ENCODE peak calls at places on chromosome 18, in ten cellular contexts. One of them, this sample, is unnamed.

GRCh38 chr18:67511840-67512239 is 4.7 kb downstream of the DSEL start:
- DNase-seq in colonic mucosa: no peak
- DNase-seq in body of pancreas: no peak
- DNase-seq in mammary epithelial cell: no peak
- DNase-seq in H9: no peak
- DNase-seq in adrenal gland: no peak
- DNase-seq in A549: no peak
- DNase-seq in sigmoid colon: no peak
- DNase-seq in astrocyte: no peak
- DNase-seq in adipocyte: no peak
- DNase-seq in this sample: no peak

GRCh38 chr18:74623047-74623816 is 25.6 kb downstream of the ZNF407 start:
- DNase-seq in colonic mucosa: no peak
- DNase-seq in body of pancreas: no peak
- DNase-seq in mammary epithelial cell: no peak
- DNase-seq in H9: no peak
- DNase-seq in adrenal gland: no peak
- DNase-seq in A549: no peak
- DNase-seq in sigmoid colon: no peak
- DNase-seq in astrocyte: no peak
- DNase-seq in adipocyte: peak; percentile 41
- DNase-seq in this sample: no peak

GRCh38 chr18:68456985-68457384 is 257.9 kb downstream of the TMX3 start:
- DNase-seq in colonic mucosa: no peak
- DNase-seq in body of pancreas: no peak
- DNase-seq in mammary epithelial cell: no peak
- DNase-seq in H9: no peak
- DNase-seq in adrenal gland: no peak
- DNase-seq in A549: no peak
- DNase-seq in sigmoid colon: no peak
- DNase-seq in astrocyte: peak; percentile 29
- DNase-seq in adipocyte: no peak
- DNase-seq in this sample: no peak

GRCh38 chr18:45049548-45050307 is 369.0 kb downstream of the SETBP1 start:
- DNase-seq in colonic mucosa: no peak
- DNase-seq in body of pancreas: no peak
- DNase-seq in mammary epithelial cell: no peak
- DNase-seq in H9: no peak
- DNase-seq in adrenal gland: no peak
- DNase-seq in A549: no peak
- DNase-seq in sigmoid colon: no peak
- DNase-seq in astrocyte: peak; percentile 28
- DNase-seq in adipocyte: no peak
- DNase-seq in this sample: no peak

GRCh38 chr18:5434425-5434824 is 109.4 kb downstream of the EPB41L3 start:
- DNase-seq in colonic mucosa: no peak
- DNase-seq in body of pancreas: no peak
- DNase-seq in mammary epithelial cell: no peak
- DNase-seq in H9: no peak
- DNase-seq in adrenal gland: no peak
- DNase-seq in A549: no peak
- DNase-seq in sigmoid colon: no peak
- DNase-seq in astrocyte: no peak
- DNase-seq in adipocyte: no peak
- DNase-seq in this sample: no peak

GRCh38 chr18:50170004-50170403 is 24.9 kb downstream of the MYO5B start:
- DNase-seq in colonic mucosa: no peak
- DNase-seq in body of pancreas: no peak
- DNase-seq in mammary epithelial cell: no peak
- DNase-seq in H9: no peak
- DNase-seq in adrenal gland: no peak
- DNase-seq in A549: no peak
- DNase-seq in sigmoid colon: no peak
- DNase-seq in astrocyte: no peak
- DNase-seq in adipocyte: no peak
- DNase-seq in this sample: no peak

GRCh38 chr18:11798271-11798670 is 52.9 kb upstream of the CHMP1B start:
- DNase-seq in colonic mucosa: no peak
- DNase-seq in body of pancreas: no peak
- DNase-seq in mammary epithelial cell: no peak
- DNase-seq in H9: no peak
- DNase-seq in adrenal gland: no peak
- DNase-seq in A549: no peak
- DNase-seq in sigmoid colon: no peak
- DNase-seq in astrocyte: no peak
- DNase-seq in adipocyte: no peak
- DNase-seq in this sample: no peak

GRCh38 chr18:23635283-23636040 is 27.2 kb downstream of the ANKRD29 start:
- DNase-seq in colonic mucosa: no peak
- DNase-seq in body of pancreas: no peak
- DNase-seq in mammary epithelial cell: peak; percentile 71
- DNase-seq in H9: peak; percentile 42
- DNase-seq in adrenal gland: no peak
- DNase-seq in A549: no peak
- DNase-seq in sigmoid colon: no peak
- DNase-seq in astrocyte: peak; percentile 55
- DNase-seq in adipocyte: no peak
- DNase-seq in this sample: no peak

GRCh38 chr18:75110311-75110710 is 98.6 kb downstream of the PTGR3 start:
- DNase-seq in colonic mucosa: no peak
- DNase-seq in body of pancreas: no peak
- DNase-seq in mammary epithelial cell: no peak
- DNase-seq in H9: no peak
- DNase-seq in adrenal gland: no peak
- DNase-seq in A549: no peak
- DNase-seq in sigmoid colon: no peak
- DNase-seq in astrocyte: no peak
- DNase-seq in adipocyte: no peak
- DNase-seq in this sample: no peak

GRCh38 chr18:75203456-75204261 is 5.3 kb downstream of the PTGR3 start:
- DNase-seq in colonic mucosa: peak; percentile 31
- DNase-seq in body of pancreas: no peak
- DNase-seq in mammary epithelial cell: peak; percentile 20
- DNase-seq in H9: no peak
- DNase-seq in adrenal gland: no peak
- DNase-seq in A549: no peak
- DNase-seq in sigmoid colon: no peak
- DNase-seq in astrocyte: peak; percentile 14
- DNase-seq in adipocyte: peak; percentile 59
- DNase-seq in this sample: no peak

GRCh38 chr18:60331890-60332289 is 40.7 kb downstream of the MC4R start:
- DNase-seq in colonic mucosa: peak; percentile 16
- DNase-seq in body of pancreas: no peak
- DNase-seq in mammary epithelial cell: no peak
- DNase-seq in H9: no peak
- DNase-seq in adrenal gland: no peak
- DNase-seq in A549: no peak
- DNase-seq in sigmoid colon: no peak
- DNase-seq in astrocyte: no peak
- DNase-seq in adipocyte: no peak
- DNase-seq in this sample: no peak

GRCh38 chr18:75159238-75159518 is 49.8 kb downstream of the PTGR3 start:
- DNase-seq in colonic mucosa: no peak
- DNase-seq in body of pancreas: no peak
- DNase-seq in mammary epithelial cell: no peak
- DNase-seq in H9: no peak
- DNase-seq in adrenal gland: no peak
- DNase-seq in A549: no peak
- DNase-seq in sigmoid colon: no peak
- DNase-seq in astrocyte: no peak
- DNase-seq in adipocyte: no peak
- DNase-seq in this sample: no peak

GRCh38 chr18:55041366-55041765 is 82.1 kb upstream of the CCDC68 start:
- DNase-seq in colonic mucosa: no peak
- DNase-seq in body of pancreas: no peak
- DNase-seq in mammary epithelial cell: no peak
- DNase-seq in H9: no peak
- DNase-seq in adrenal gland: no peak
- DNase-seq in A549: no peak
- DNase-seq in sigmoid colon: no peak
- DNase-seq in astrocyte: no peak
- DNase-seq in adipocyte: no peak
- DNase-seq in this sample: no peak

GRCh38 chr18:67520276-67521035 is 3.9 kb upstream of the DSEL start:
- DNase-seq in colonic mucosa: no peak
- DNase-seq in body of pancreas: no peak
- DNase-seq in mammary epithelial cell: no peak
- DNase-seq in H9: no peak
- DNase-seq in adrenal gland: no peak
- DNase-seq in A549: no peak
- DNase-seq in sigmoid colon: peak; percentile 69
- DNase-seq in astrocyte: peak; percentile 68
- DNase-seq in adipocyte: peak; percentile 93
- DNase-seq in this sample: no peak

GRCh38 chr18:23291456-23292205 is 156.3 kb downstream of the CABLES1 start:
- DNase-seq in colonic mucosa: no peak
- DNase-seq in body of pancreas: no peak
- DNase-seq in mammary epithelial cell: peak; percentile 70
- DNase-seq in H9: no peak
- DNase-seq in adrenal gland: no peak
- DNase-seq in A549: no peak
- DNase-seq in sigmoid colon: no peak
- DNase-seq in astrocyte: peak; percentile 92
- DNase-seq in adipocyte: peak; percentile 63
- DNase-seq in this sample: no peak

GRCh38 chr18:49041677-49042570 is 91.2 kb upstream of the SMAD7 start:
- DNase-seq in colonic mucosa: peak; percentile 65
- DNase-seq in body of pancreas: peak; percentile 53
- DNase-seq in mammary epithelial cell: peak; percentile 40
- DNase-seq in H9: peak; percentile 65
- DNase-seq in adrenal gland: peak; percentile 74
- DNase-seq in A549: peak; percentile 43
- DNase-seq in sigmoid colon: peak; percentile 80
- DNase-seq in astrocyte: peak; percentile 26
- DNase-seq in adipocyte: peak; percentile 59
- DNase-seq in this sample: peak; percentile 67

DNA sequence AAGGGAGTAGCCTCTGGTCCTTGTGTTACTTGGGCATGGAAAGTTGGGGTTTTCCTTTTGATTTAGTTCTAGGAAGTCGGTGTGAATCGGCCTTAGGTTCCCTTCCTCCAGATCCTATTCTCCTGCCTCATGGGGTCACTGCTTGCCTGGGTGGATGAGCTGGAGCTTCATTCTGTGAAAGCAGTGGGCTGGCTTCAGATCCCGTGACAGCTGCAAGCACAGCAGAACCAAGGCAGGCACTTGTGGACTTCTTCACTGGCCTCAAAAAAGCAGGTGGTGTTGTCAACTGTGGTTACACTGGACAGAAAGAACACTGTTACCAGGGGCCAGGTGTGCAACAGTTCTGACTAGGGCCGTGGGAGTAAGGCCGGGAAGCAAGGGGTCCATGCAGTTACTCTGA is 243.4 kb downstream of the LDLRAD4 start:
- DNase-seq in colonic mucosa: no peak
- DNase-seq in body of pancreas: no peak
- DNase-seq in mammary epithelial cell: no peak
- DNase-seq in H9: no peak
- DNase-seq in adrenal gland: no peak
- DNase-seq in A549: no peak
- DNase-seq in sigmoid colon: peak; percentile 55
- DNase-seq in astrocyte: no peak
- DNase-seq in adipocyte: no peak
- DNase-seq in this sample: no peak
- H3K4me1 ChIP-seq in colonic mucosa: no peaks in the 10 kb centered on the region
- H3K4me1 ChIP-seq in body of pancreas: no peaks in the 10 kb centered on the region
- H3K4me1 ChIP-seq in mammary epithelial cell: no peaks in the 10 kb centered on the region
- H3K4me1 ChIP-seq in H9: peaks cover 2% of the 10 kb centered on the region
- H3K4me1 ChIP-seq in adrenal gland: no peaks in the 10 kb centered on the region
- H3K4me1 ChIP-seq in A549: no peaks in the 10 kb centered on the region
- H3K4me1 ChIP-seq in sigmoid colon: no peaks in the 10 kb centered on the region
- H3K4me1 ChIP-seq in astrocyte: peaks cover 9% of the 10 kb centered on the region
- H3K4me1 ChIP-seq in adipocyte: no peaks in the 10 kb centered on the region
- H3K4me1 ChIP-seq in this sample: no peaks in the 10 kb centered on the region

DNA sequence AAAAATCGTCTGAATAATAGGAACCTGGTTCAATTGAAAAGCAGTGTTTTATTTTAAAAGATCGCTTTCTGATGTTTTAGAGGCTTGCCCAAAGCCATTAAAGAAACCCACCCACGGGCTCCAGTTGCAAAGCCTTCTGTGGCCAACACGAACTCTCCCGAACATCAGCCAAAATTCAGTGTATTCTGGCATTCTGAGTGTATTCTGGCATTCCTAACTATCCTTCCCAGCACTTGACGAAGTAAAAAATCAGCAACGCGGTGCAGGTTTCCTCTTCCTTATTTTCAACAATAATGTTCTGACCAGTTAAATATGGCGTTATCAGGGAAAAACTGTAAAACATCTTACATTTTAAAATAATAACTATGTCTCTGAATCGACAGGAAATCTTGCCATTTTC is 44.6 kb downstream of the ZNF516 start:
- DNase-seq in colonic mucosa: no peak
- DNase-seq in body of pancreas: no peak
- DNase-seq in mammary epithelial cell: no peak
- DNase-seq in H9: no peak
- DNase-seq in adrenal gland: peak; percentile 19
- DNase-seq in A549: no peak
- DNase-seq in sigmoid colon: peak; percentile 51
- DNase-seq in astrocyte: peak; percentile 68
- DNase-seq in adipocyte: peak; percentile 62
- DNase-seq in this sample: no peak
- H3K4me1 ChIP-seq in colonic mucosa: peaks cover 7% of the 10 kb centered on the region
- H3K4me1 ChIP-seq in body of pancreas: peaks cover 58% of the 10 kb centered on the region
- H3K4me1 ChIP-seq in mammary epithelial cell: peaks cover 33% of the 10 kb centered on the region
- H3K4me1 ChIP-seq in H9: peaks cover 2% of the 10 kb centered on the region
- H3K4me1 ChIP-seq in adrenal gland: peaks cover 49% of the 10 kb centered on the region
- H3K4me1 ChIP-seq in A549: peaks cover 27% of the 10 kb centered on the region
- H3K4me1 ChIP-seq in sigmoid colon: no peaks in the 10 kb centered on the region
- H3K4me1 ChIP-seq in astrocyte: peaks cover 50% of the 10 kb centered on the region
- H3K4me1 ChIP-seq in adipocyte: peaks cover 62% of the 10 kb centered on the region
- H3K4me1 ChIP-seq in this sample: peaks cover 54% of the 10 kb centered on the region

GRCh38 chr18:459801-460200 is 40.7 kb downstream of the COLEC12 start:
- DNase-seq in colonic mucosa: no peak
- DNase-seq in body of pancreas: no peak
- DNase-seq in mammary epithelial cell: no peak
- DNase-seq in H9: no peak
- DNase-seq in adrenal gland: no peak
- DNase-seq in A549: no peak
- DNase-seq in sigmoid colon: no peak
- DNase-seq in astrocyte: no peak
- DNase-seq in adipocyte: no peak
- DNase-seq in this sample: no peak
- H3K4me1 ChIP-seq in colonic mucosa: no peaks in the 10 kb centered on the region
- H3K4me1 ChIP-seq in body of pancreas: no peaks in the 10 kb centered on the region
- H3K4me1 ChIP-seq in mammary epithelial cell: no peaks in the 10 kb centered on the region
- H3K4me1 ChIP-seq in H9: no peaks in the 10 kb centered on the region
- H3K4me1 ChIP-seq in adrenal gland: no peaks in the 10 kb centered on the region
- H3K4me1 ChIP-seq in A549: no peaks in the 10 kb centered on the region
- H3K4me1 ChIP-seq in sigmoid colon: no peaks in the 10 kb centered on the region
- H3K4me1 ChIP-seq in astrocyte: peaks cover 19% of the 10 kb centered on the region
- H3K4me1 ChIP-seq in adipocyte: peaks cover 28% of the 10 kb centered on the region
- H3K4me1 ChIP-seq in this sample: peaks cover 9% of the 10 kb centered on the region

DNA sequence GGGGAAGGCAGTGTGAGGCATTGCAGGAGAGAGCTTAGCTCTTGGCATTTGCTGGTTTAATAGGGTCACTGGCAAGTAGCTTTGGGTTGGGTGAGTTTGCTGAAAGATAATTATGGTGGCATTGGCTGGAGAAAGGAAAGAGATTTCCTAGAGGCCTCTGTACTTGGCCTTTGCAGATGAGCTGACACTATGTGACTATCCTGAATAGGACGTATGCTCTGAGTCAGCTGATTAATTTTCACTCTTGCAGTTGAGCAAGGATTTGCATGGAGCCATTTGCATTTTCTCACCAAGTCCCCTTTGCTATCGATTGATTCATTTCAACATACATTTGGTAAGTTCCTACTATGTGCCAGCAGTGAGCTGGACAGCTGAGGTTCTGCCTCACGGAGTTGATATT is 245.8 kb downstream of the LOXHD1 start:
- DNase-seq in colonic mucosa: no peak
- DNase-seq in body of pancreas: no peak
- DNase-seq in mammary epithelial cell: no peak
- DNase-seq in H9: no peak
- DNase-seq in adrenal gland: no peak
- DNase-seq in A549: no peak
- DNase-seq in sigmoid colon: no peak
- DNase-seq in astrocyte: no peak
- DNase-seq in adipocyte: no peak
- DNase-seq in this sample: no peak
- H3K4me1 ChIP-seq in colonic mucosa: no peaks in the 10 kb centered on the region
- H3K4me1 ChIP-seq in body of pancreas: no peaks in the 10 kb centered on the region
- H3K4me1 ChIP-seq in mammary epithelial cell: peaks cover 5% of the 10 kb centered on the region
- H3K4me1 ChIP-seq in H9: peaks cover 21% of the 10 kb centered on the region
- H3K4me1 ChIP-seq in adrenal gland: peaks cover 15% of the 10 kb centered on the region
- H3K4me1 ChIP-seq in A549: no peaks in the 10 kb centered on the region
- H3K4me1 ChIP-seq in sigmoid colon: no peaks in the 10 kb centered on the region
- H3K4me1 ChIP-seq in astrocyte: peaks cover 9% of the 10 kb centered on the region
- H3K4me1 ChIP-seq in adipocyte: peaks cover 24% of the 10 kb centered on the region
- H3K4me1 ChIP-seq in this sample: peaks cover 21% of the 10 kb centered on the region